ENCODE peak calls at places on chromosomes 3 and 15, in ten cellular contexts. One of them, this sample, is unnamed.

GRCh38 chr3:58742239-58742638 is 75.7 kb upstream of the FAM3D start:
- DNase-seq in cardiac fibroblast: no peak
- DNase-seq in bronchial epithelial cell: no peak
- DNase-seq in fibroblast of the aortic adventitia: no peak
- DNase-seq in heart left ventricle: no peak
- DNase-seq in CD8-positive, alpha-beta memory T cell: no peak
- DNase-seq in astrocyte of the spinal cord: no peak
- DNase-seq in RWPE2: no peak
- DNase-seq in HFF-Myc: no peak
- DNase-seq in heart right ventricle: no peak
- DNase-seq in this sample: no peak

GRCh38 chr15:73867956-73868355 is 5.4 kb upstream of the TBC1D21 start:
- DNase-seq in cardiac fibroblast: no peak
- DNase-seq in bronchial epithelial cell: no peak
- DNase-seq in fibroblast of the aortic adventitia: no peak
- DNase-seq in heart left ventricle: no peak
- DNase-seq in CD8-positive, alpha-beta memory T cell: no peak
- DNase-seq in astrocyte of the spinal cord: no peak
- DNase-seq in RWPE2: peak; percentile 29
- DNase-seq in HFF-Myc: no peak
- DNase-seq in heart right ventricle: no peak
- DNase-seq in this sample: no peak

GRCh38 chr3:128453521-128454309 is 13.0 kb downstream of the DNAJB8 start:
- DNase-seq in cardiac fibroblast: no peak
- DNase-seq in bronchial epithelial cell: no peak
- DNase-seq in fibroblast of the aortic adventitia: no peak
- DNase-seq in heart left ventricle: no peak
- DNase-seq in CD8-positive, alpha-beta memory T cell: no peak
- DNase-seq in astrocyte of the spinal cord: no peak
- DNase-seq in RWPE2: no peak
- DNase-seq in HFF-Myc: no peak
- DNase-seq in heart right ventricle: no peak
- DNase-seq in this sample: no peak

GRCh38 chr3:180409170-180409569 is 192.8 kb upstream of the TTC14 start:
- DNase-seq in cardiac fibroblast: no peak
- DNase-seq in bronchial epithelial cell: peak; percentile 88
- DNase-seq in fibroblast of the aortic adventitia: no peak
- DNase-seq in heart left ventricle: no peak
- DNase-seq in CD8-positive, alpha-beta memory T cell: no peak
- DNase-seq in astrocyte of the spinal cord: no peak
- DNase-seq in RWPE2: no peak
- DNase-seq in HFF-Myc: no peak
- DNase-seq in heart right ventricle: no peak
- DNase-seq in this sample: peak; percentile 64

GRCh38 chr3:128167973-128168674 is 14.8 kb downstream of the EEFSEC start:
- DNase-seq in cardiac fibroblast: no peak
- DNase-seq in bronchial epithelial cell: no peak
- DNase-seq in fibroblast of the aortic adventitia: no peak
- DNase-seq in heart left ventricle: no peak
- DNase-seq in CD8-positive, alpha-beta memory T cell: no peak
- DNase-seq in astrocyte of the spinal cord: peak; percentile 18
- DNase-seq in RWPE2: no peak
- DNase-seq in HFF-Myc: no peak
- DNase-seq in heart right ventricle: no peak
- DNase-seq in this sample: no peak

GRCh38 chr3:141367038-141367730 is 1.1 kb upstream of the ZBTB38 start:
- DNase-seq in cardiac fibroblast: peak; percentile 99
- DNase-seq in bronchial epithelial cell: peak; percentile 100
- DNase-seq in fibroblast of the aortic adventitia: peak; percentile 100
- DNase-seq in heart left ventricle: peak; percentile 29
- DNase-seq in CD8-positive, alpha-beta memory T cell: no peak
- DNase-seq in astrocyte of the spinal cord: peak; percentile 100
- DNase-seq in RWPE2: peak; percentile 92
- DNase-seq in HFF-Myc: peak; percentile 99
- DNase-seq in heart right ventricle: no peak
- DNase-seq in this sample: peak; percentile 100

GRCh38 chr3:23712656-23713559 is 92.8 kb upstream of the UBE2E1 start:
- DNase-seq in cardiac fibroblast: peak; percentile 90
- DNase-seq in bronchial epithelial cell: peak; percentile 28
- DNase-seq in fibroblast of the aortic adventitia: peak; percentile 90
- DNase-seq in heart left ventricle: peak; percentile 61
- DNase-seq in CD8-positive, alpha-beta memory T cell: no peak
- DNase-seq in astrocyte of the spinal cord: peak; percentile 83
- DNase-seq in RWPE2: no peak
- DNase-seq in HFF-Myc: peak; percentile 86
- DNase-seq in heart right ventricle: no peak
- DNase-seq in this sample: peak; percentile 25

GRCh38 chr3:147381610-147382009 is 24.7 kb downstream of the ZIC4 start:
- DNase-seq in cardiac fibroblast: no peak
- DNase-seq in bronchial epithelial cell: no peak
- DNase-seq in fibroblast of the aortic adventitia: no peak
- DNase-seq in heart left ventricle: no peak
- DNase-seq in CD8-positive, alpha-beta memory T cell: no peak
- DNase-seq in astrocyte of the spinal cord: no peak
- DNase-seq in RWPE2: no peak
- DNase-seq in HFF-Myc: no peak
- DNase-seq in heart right ventricle: no peak
- DNase-seq in this sample: no peak

GRCh38 chr15:35737521-35737920 is 191.6 kb upstream of the DPH6 start:
- DNase-seq in cardiac fibroblast: no peak
- DNase-seq in bronchial epithelial cell: no peak
- DNase-seq in fibroblast of the aortic adventitia: peak; percentile 34
- DNase-seq in heart left ventricle: no peak
- DNase-seq in CD8-positive, alpha-beta memory T cell: no peak
- DNase-seq in astrocyte of the spinal cord: no peak
- DNase-seq in RWPE2: no peak
- DNase-seq in HFF-Myc: no peak
- DNase-seq in heart right ventricle: no peak
- DNase-seq in this sample: no peak

GRCh38 chr15:63920504-63921178 is 86.9 kb upstream of the HERC1 start:
- DNase-seq in cardiac fibroblast: no peak
- DNase-seq in bronchial epithelial cell: no peak
- DNase-seq in fibroblast of the aortic adventitia: no peak
- DNase-seq in heart left ventricle: no peak
- DNase-seq in CD8-positive, alpha-beta memory T cell: no peak
- DNase-seq in astrocyte of the spinal cord: peak; percentile 82
- DNase-seq in RWPE2: no peak
- DNase-seq in HFF-Myc: no peak
- DNase-seq in heart right ventricle: no peak
- DNase-seq in this sample: no peak

GRCh38 chr15:45637552-45638033 is 2.8 kb downstream of the SQOR start:
- DNase-seq in cardiac fibroblast: peak; percentile 96
- DNase-seq in bronchial epithelial cell: peak; percentile 87
- DNase-seq in fibroblast of the aortic adventitia: peak; percentile 97
- DNase-seq in heart left ventricle: peak; percentile 64
- DNase-seq in CD8-positive, alpha-beta memory T cell: peak; percentile 16
- DNase-seq in astrocyte of the spinal cord: peak; percentile 86
- DNase-seq in RWPE2: no peak
- DNase-seq in HFF-Myc: peak; percentile 57
- DNase-seq in heart right ventricle: peak; percentile 49
- DNase-seq in this sample: peak; percentile 76

GRCh38 chr3:49628249-49628648 is 45.9 kb upstream of the APEH start:
- DNase-seq in cardiac fibroblast: no peak
- DNase-seq in bronchial epithelial cell: no peak
- DNase-seq in fibroblast of the aortic adventitia: no peak
- DNase-seq in heart left ventricle: no peak
- DNase-seq in CD8-positive, alpha-beta memory T cell: no peak
- DNase-seq in astrocyte of the spinal cord: no peak
- DNase-seq in RWPE2: no peak
- DNase-seq in HFF-Myc: no peak
- DNase-seq in heart right ventricle: no peak
- DNase-seq in this sample: no peak

GRCh38 chr3:193599393-193599792 is 6.4 kb downstream of the OPA1 start:
- DNase-seq in cardiac fibroblast: no peak
- DNase-seq in bronchial epithelial cell: no peak
- DNase-seq in fibroblast of the aortic adventitia: no peak
- DNase-seq in heart left ventricle: no peak
- DNase-seq in CD8-positive, alpha-beta memory T cell: no peak
- DNase-seq in astrocyte of the spinal cord: no peak
- DNase-seq in RWPE2: no peak
- DNase-seq in HFF-Myc: no peak
- DNase-seq in heart right ventricle: no peak
- DNase-seq in this sample: no peak

GRCh38 chr3:46293991-46294833 is 52.0 kb downstream of the CCR3 start:
- DNase-seq in cardiac fibroblast: no peak
- DNase-seq in bronchial epithelial cell: no peak
- DNase-seq in fibroblast of the aortic adventitia: no peak
- DNase-seq in heart left ventricle: no peak
- DNase-seq in CD8-positive, alpha-beta memory T cell: no peak
- DNase-seq in astrocyte of the spinal cord: no peak
- DNase-seq in RWPE2: no peak
- DNase-seq in HFF-Myc: no peak
- DNase-seq in heart right ventricle: no peak
- DNase-seq in this sample: no peak

DNA sequence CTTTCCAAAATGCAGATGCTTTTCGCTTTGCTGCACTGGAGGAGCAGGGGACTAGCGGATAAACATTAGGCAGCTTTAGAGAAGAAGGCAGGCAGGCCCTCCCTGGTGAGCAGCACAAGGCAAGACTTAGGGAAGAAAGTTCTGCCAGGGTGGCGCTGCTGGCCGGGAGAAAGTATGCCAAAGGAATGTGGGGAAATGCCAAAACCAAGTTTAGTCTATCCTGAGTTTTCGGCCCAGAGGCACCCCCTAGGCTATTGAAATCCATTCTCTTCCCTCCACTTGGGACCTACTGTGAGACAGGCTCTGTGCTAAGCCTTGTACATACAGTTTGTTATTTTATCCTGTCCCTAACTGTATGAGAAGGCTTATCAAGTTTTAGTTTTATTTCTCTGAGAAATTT is 9.2 kb downstream of the SHC4 start:
- DNase-seq in cardiac fibroblast: peak; percentile 62
- DNase-seq in bronchial epithelial cell: no peak
- DNase-seq in fibroblast of the aortic adventitia: peak; percentile 63
- DNase-seq in heart left ventricle: no peak
- DNase-seq in CD8-positive, alpha-beta memory T cell: no peak
- DNase-seq in astrocyte of the spinal cord: no peak
- DNase-seq in RWPE2: no peak
- DNase-seq in HFF-Myc: no peak
- DNase-seq in heart right ventricle: no peak
- DNase-seq in this sample: no peak
- H3K4me3 ChIP-seq in cardiac fibroblast: no peak overlapping the region
- H3K4me3 ChIP-seq in bronchial epithelial cell: no peak overlapping the region
- H3K4me3 ChIP-seq in fibroblast of the aortic adventitia: no peak overlapping the region
- H3K4me3 ChIP-seq in heart left ventricle: no peak overlapping the region
- H3K4me3 ChIP-seq in CD8-positive, alpha-beta memory T cell: no peak overlapping the region
- H3K4me3 ChIP-seq in astrocyte of the spinal cord: no peak overlapping the region
- H3K4me3 ChIP-seq in RWPE2: no peak overlapping the region
- H3K4me3 ChIP-seq in HFF-Myc: no peak overlapping the region
- H3K4me3 ChIP-seq in heart right ventricle: no peak overlapping the region
- H3K4me3 ChIP-seq in this sample: no peak overlapping the region

DNA sequence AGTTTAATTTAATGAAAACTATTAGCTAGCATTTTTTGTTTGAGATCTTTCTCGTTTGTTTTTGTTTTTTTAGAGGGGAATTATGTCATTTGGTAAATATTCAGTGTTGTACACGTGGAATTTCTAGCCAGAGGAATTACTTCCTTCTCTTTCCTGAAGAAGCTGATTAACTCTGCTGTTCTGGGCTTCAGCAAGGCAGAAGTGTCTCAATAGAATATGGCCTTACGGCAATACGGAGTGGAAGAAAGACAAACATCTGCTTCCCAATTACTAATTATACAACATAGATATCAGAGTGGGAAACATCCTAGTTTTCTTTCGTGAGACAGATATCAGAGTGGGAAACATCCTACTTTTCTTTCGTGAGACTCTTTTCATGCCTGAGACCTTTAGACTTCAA is 11.9 kb downstream of the P3H2 start:
- DNase-seq in cardiac fibroblast: peak; percentile 51
- DNase-seq in bronchial epithelial cell: no peak
- DNase-seq in fibroblast of the aortic adventitia: no peak
- DNase-seq in heart left ventricle: no peak
- DNase-seq in CD8-positive, alpha-beta memory T cell: no peak
- DNase-seq in astrocyte of the spinal cord: no peak
- DNase-seq in RWPE2: no peak
- DNase-seq in HFF-Myc: no peak
- DNase-seq in heart right ventricle: no peak
- DNase-seq in this sample: no peak
- H3K4me3 ChIP-seq in cardiac fibroblast: no peak overlapping the region
- H3K4me3 ChIP-seq in bronchial epithelial cell: no peak overlapping the region
- H3K4me3 ChIP-seq in fibroblast of the aortic adventitia: no peak overlapping the region
- H3K4me3 ChIP-seq in heart left ventricle: no peak overlapping the region
- H3K4me3 ChIP-seq in CD8-positive, alpha-beta memory T cell: no peak overlapping the region
- H3K4me3 ChIP-seq in astrocyte of the spinal cord: no peak overlapping the region
- H3K4me3 ChIP-seq in RWPE2: no peak overlapping the region
- H3K4me3 ChIP-seq in HFF-Myc: no peak overlapping the region
- H3K4me3 ChIP-seq in heart right ventricle: no peak overlapping the region
- H3K4me3 ChIP-seq in this sample: no peak overlapping the region

GRCh38 chr15:25862087-25862468 is 1.0 kb downstream of the ATP10A start:
- DNase-seq in cardiac fibroblast: no peak
- DNase-seq in bronchial epithelial cell: no peak
- DNase-seq in fibroblast of the aortic adventitia: peak; percentile 36
- DNase-seq in heart left ventricle: no peak
- DNase-seq in CD8-positive, alpha-beta memory T cell: no peak
- DNase-seq in astrocyte of the spinal cord: no peak
- DNase-seq in RWPE2: no peak
- DNase-seq in HFF-Myc: no peak
- DNase-seq in heart right ventricle: no peak
- DNase-seq in this sample: no peak

GRCh38 chr15:25862469-25863066 is 559 bp downstream of the ATP10A start:
- DNase-seq in cardiac fibroblast: peak; percentile 26
- DNase-seq in bronchial epithelial cell: peak; percentile 17
- DNase-seq in fibroblast of the aortic adventitia: no peak
- DNase-seq in heart left ventricle: no peak
- DNase-seq in CD8-positive, alpha-beta memory T cell: no peak
- DNase-seq in astrocyte of the spinal cord: peak; percentile 33
- DNase-seq in RWPE2: peak; percentile 76
- DNase-seq in HFF-Myc: no peak
- DNase-seq in heart right ventricle: no peak
- DNase-seq in this sample: peak; percentile 9

GRCh38 chr15:25858952-25859760 is 4.0 kb downstream of the ATP10A start:
- DNase-seq in cardiac fibroblast: no peak
- DNase-seq in bronchial epithelial cell: no peak
- DNase-seq in fibroblast of the aortic adventitia: no peak
- DNase-seq in heart left ventricle: no peak
- DNase-seq in CD8-positive, alpha-beta memory T cell: no peak
- DNase-seq in astrocyte of the spinal cord: no peak
- DNase-seq in RWPE2: no peak
- DNase-seq in HFF-Myc: no peak
- DNase-seq in heart right ventricle: no peak
- DNase-seq in this sample: no peak

GRCh38 chr15:25859838-25860645 is 3.1 kb downstream of the ATP10A start:
- DNase-seq in cardiac fibroblast: no peak
- DNase-seq in bronchial epithelial cell: no peak
- DNase-seq in fibroblast of the aortic adventitia: peak; percentile 41
- DNase-seq in heart left ventricle: no peak
- DNase-seq in CD8-positive, alpha-beta memory T cell: no peak
- DNase-seq in astrocyte of the spinal cord: no peak
- DNase-seq in RWPE2: no peak
- DNase-seq in HFF-Myc: no peak
- DNase-seq in heart right ventricle: no peak
- DNase-seq in this sample: no peak

GRCh38 chr15:25860885-25861866 is 2.0 kb downstream of the ATP10A start:
- DNase-seq in cardiac fibroblast: no peak
- DNase-seq in bronchial epithelial cell: no peak
- DNase-seq in fibroblast of the aortic adventitia: peak; percentile 58
- DNase-seq in heart left ventricle: no peak
- DNase-seq in CD8-positive, alpha-beta memory T cell: no peak
- DNase-seq in astrocyte of the spinal cord: no peak
- DNase-seq in RWPE2: no peak
- DNase-seq in HFF-Myc: no peak
- DNase-seq in heart right ventricle: no peak
- DNase-seq in this sample: no peak
- H3K4me3 ChIP-seq in cardiac fibroblast: peak overlapping the region; percentile 61
- H3K4me3 ChIP-seq in bronchial epithelial cell: no peak overlapping the region
- H3K4me3 ChIP-seq in fibroblast of the aortic adventitia: peak overlapping the region; percentile 75
- H3K4me3 ChIP-seq in heart left ventricle: peak overlapping the region; percentile 54
- H3K4me3 ChIP-seq in CD8-positive, alpha-beta memory T cell: peak overlapping the region; percentile 77
- H3K4me3 ChIP-seq in astrocyte of the spinal cord: no peak overlapping the region
- H3K4me3 ChIP-seq in RWPE2: no peak overlapping the region
- H3K4me3 ChIP-seq in HFF-Myc: peak overlapping the region; percentile 64
- H3K4me3 ChIP-seq in heart right ventricle: peak overlapping the region; percentile 58
- H3K4me3 ChIP-seq in this sample: no peak overlapping the region

GRCh38 chr15:101188517-101189340 is 63.1 kb downstream of the CHSY1 start:
- DNase-seq in cardiac fibroblast: peak; percentile 88
- DNase-seq in bronchial epithelial cell: peak; percentile 79
- DNase-seq in fibroblast of the aortic adventitia: peak; percentile 94
- DNase-seq in heart left ventricle: no peak
- DNase-seq in CD8-positive, alpha-beta memory T cell: no peak
- DNase-seq in astrocyte of the spinal cord: peak; percentile 74
- DNase-seq in RWPE2: no peak
- DNase-seq in HFF-Myc: no peak
- DNase-seq in heart right ventricle: no peak
- DNase-seq in this sample: no peak
- H3K4me3 ChIP-seq in cardiac fibroblast: peak overlapping the region; percentile 44
- H3K4me3 ChIP-seq in bronchial epithelial cell: peak overlapping the region; percentile 38
- H3K4me3 ChIP-seq in fibroblast of the aortic adventitia: peak overlapping the region; percentile 55
- H3K4me3 ChIP-seq in heart left ventricle: peak overlapping the region; percentile 4
- H3K4me3 ChIP-seq in CD8-positive, alpha-beta memory T cell: no peak overlapping the region
- H3K4me3 ChIP-seq in astrocyte of the spinal cord: no peak overlapping the region
- H3K4me3 ChIP-seq in RWPE2: peak overlapping the region; percentile 20
- H3K4me3 ChIP-seq in HFF-Myc: peak overlapping the region; percentile 11
- H3K4me3 ChIP-seq in heart right ventricle: peak overlapping the region; percentile 24
- H3K4me3 ChIP-seq in this sample: no peak overlapping the region